ENCODE peak calls at places on chromosomes 5 and 9, in four cellular contexts. B is GM18507, E is progenitor cell of endocrine pancreas, K is fibroblast of lung. C is an unnamed sample.
A peak's percentile ranks its signal among the peaks of the same experiment; 100 is the strongest.

GRCh38 chr9:128222880-128223670 is 19.9 kb downstream of the DNM1 start:
- DNase-seq in E (no peak), B (no peak), K (no peak), C (no peak)

GRCh38 chr5:26003966-26004365 is 1034.4 kb downstream of the CDH9 start:
- DNase-seq in B (no peak), K (no peak), E (no peak), C (no peak)

GRCh38 chr9:77811832-77812231 is 163.7 kb upstream of the GNA14 start:
- DNase-seq in B (no peak), K (no peak), E (no peak), C (no peak)

GRCh38 chr5:139788294-139788875 is 7.2 kb upstream of the PSD2 start:
- DNase-seq in B (no peak), K (no peak), E (no peak), C (peak; percentile 63)

GRCh38 chr5:35828092-35828598 is 28.5 kb upstream of the IL7R start:
- DNase-seq in B (no peak), E (no peak), K (no peak), C (no peak)

GRCh38 chr5:6395621-6396020 is 17.3 kb upstream of the MED10 start:
- DNase-seq in B (no peak), K (no peak), E (no peak), C (no peak)

GRCh38 chr5:135615581-135616260 is 36.9 kb upstream of the CXCL14 start:
- DNase-seq in E (no peak), K (no peak), B (no peak), C (no peak)

GRCh38 chr9:76570820-76571219 is 111.8 kb downstream of the GCNT1 start:
- DNase-seq in K (no peak), E (no peak), B (no peak), C (no peak)

GRCh38 chr9:121434946-121435345 is 64.7 kb downstream of the GGTA1 start:
- DNase-seq in K (peak; percentile 82), E (no peak), B (no peak), C (no peak)

GRCh38 chr5:8848997-8849585 is 696.8 kb downstream of the SEMA5A start:
- DNase-seq in E (no peak), B (no peak), K (peak; percentile 90), C (no peak)

GRCh38 chr9:92378825-92379535 is 25.4 kb downstream of the OGN start:
- DNase-seq in B (no peak), E (no peak), K (peak; percentile 92), C (no peak)

GRCh38 chr9:91896513-91897121 is 53.4 kb downstream of the ROR2 start:
- DNase-seq in E (no peak), K (peak; percentile 82), B (no peak), C (no peak)

GRCh38 chr9:126147186-126147585 is 179.4 kb upstream of the MVB12B start:
- DNase-seq in B (no peak), E (peak; percentile 4), K (no peak), C (no peak)

GRCh38 chr9:16869140-16869903 is 1.1 kb downstream of the BNC2 start:
- DNase-seq in B (no peak), K (peak; percentile 52), E (no peak), C (no peak)

GRCh38 chr5:169244812-169245211 is 56.1 kb downstream of the SLIT3 start:
- DNase-seq in K (no peak), B (no peak), E (no peak), C (no peak)

GRCh38 chr9:77533678-77534077 is 114.4 kb downstream of the GNA14 start:
- DNase-seq in K (no peak), B (no peak), E (no peak), C (no peak)

GRCh38 chr5:10982616-10983015 is 221.6 kb upstream of the DAP start:
- DNase-seq in K (no peak), B (no peak), E (no peak), C (no peak)

GRCh38 chr5:138662599-138662998 is 87.4 kb upstream of the HSPA9 start:
- DNase-seq in E (no peak), K (no peak), B (no peak), C (no peak)

GRCh38 chr5:173498871-173499470 is 117.5 kb downstream of the BOD1 start:
- DNase-seq in E (no peak), K (peak; percentile 62), B (no peak), C (no peak)

GRCh38 chr5:163695817-163696216 is 190.4 kb downstream of the MAT2B start:
- DNase-seq in K (no peak), E (no peak), B (no peak), C (no peak)

GRCh38 chr5:157994906-157995519 is 136.1 kb upstream of the CLINT1 start:
- DNase-seq in E (peak; percentile 59), K (peak; percentile 47), B (peak; percentile 11), C (peak; percentile 73)

GRCh38 chr5:171518916-171519315 is 99.5 kb downstream of the FGF18 start:
- DNase-seq in K (no peak), B (no peak), E (no peak), C (no peak)

GRCh38 chr5:58787982-58788381 is 205.1 kb downstream of the RAB3C start:
- DNase-seq in B (no peak), K (no peak), E (no peak), C (no peak)

GRCh38 chr5:177209610-177210009 is 76.0 kb downstream of the NSD1 start:
- DNase-seq in B (no peak), K (no peak), E (no peak), C (no peak)

GRCh38 chr9:131394464-131395026 is 659 bp downstream of the PRRC2B start:
- DNase-seq in K (no peak), E (peak; percentile 35), B (no peak), C (peak; percentile 74)

GRCh38 chr5:135829681-135830383 is 4.6 kb upstream of the SLC25A48 start:
- DNase-seq in K (peak; percentile 18), E (peak; percentile 55), B (peak; percentile 35), C (peak; percentile 79)

GRCh38 chr5:13972029-13972428 is 27.5 kb upstream of the DNAH5 start:
- DNase-seq in E (no peak), K (no peak), B (no peak), C (no peak)

GRCh38 chr5:119785057-119785456 is 155.7 kb downstream of the FAM170A start:
- DNase-seq in K (no peak), E (no peak), B (no peak), C (no peak)

GRCh38 chr5:128838631-128839030 is 126.7 kb upstream of the SLC27A6 start:
- DNase-seq in K (no peak), B (no peak), E (no peak), C (no peak)

GRCh38 chr9:88478236-88478635 is 56.7 kb upstream of the NXNL2 start:
- DNase-seq in B (no peak), E (no peak), K (peak; percentile 67), C (no peak)

GRCh38 chr5:145324767-145325479 is 510.2 kb downstream of the PRELID2 start:
- DNase-seq in B (no peak), E (no peak), K (no peak), C (no peak)

C was measured in sciatic nerve.